ENCODE peak calls at places on chromosomes 11 and 22, in eight cellular contexts. B is frontal cortex; M is GM04503; W is PC-3; U is mucosa of gallbladder; F is stimulated activated CD8-positive, alpha-beta memory T cell treated with anti-CD3 and anti-CD28 coated beads, Interleukin-2, amount 100 ng/mL, for 1 hour; D is right lobe of liver; E is kidney. Q is an unnamed sample.
A peak's percentile ranks its signal among the peaks of the same experiment; 100 is the strongest.

GRCh38 chr22:50532824-50533344 is 3.1 kb upstream of the TYMP start:
- DNase-seq in M (no peak), U (no peak), D (peak; percentile 26), E (peak; percentile 41), B (no peak), W (no peak), F (no peak), Q (peak; percentile 45)

GRCh38 chr11:69051381-69052342 is 2.9 kb downstream of the TPCN2 start:
- DNase-seq in E (no peak), M (no peak), D (peak; percentile 79), F (no peak), U (no peak), W (no peak), B (no peak), Q (no peak)

GRCh38 chr11:58498464-58498863 is 9.4 kb downstream of the OR5B21 start:
- DNase-seq in M (no peak), U (no peak), F (no peak), D (no peak), W (no peak), B (no peak), E (no peak), Q (no peak)

GRCh38 chr11:87659807-87660206 is 515.4 kb downstream of the RAB38 start:
- DNase-seq in M (no peak), U (no peak), E (no peak), W (no peak), B (no peak), F (no peak), D (no peak), Q (no peak)

GRCh38 chr11:34784318-34784841 is 131.8 kb downstream of the APIP start:
- DNase-seq in D (no peak), E (no peak), M (no peak), W (no peak), B (no peak), F (no peak), U (no peak), Q (no peak)

GRCh38 chr22:50530280-50530856 is 556 bp upstream of the TYMP start:
- DNase-seq in W (peak; percentile 68), B (peak; percentile 53), U (peak; percentile 78), E (no peak), D (peak; percentile 97), F (no peak), M (no peak), Q (peak; percentile 93)

GRCh38 chr11:111944139-111944538 is 7.0 kb downstream of the DIXDC1 start:
- DNase-seq in W (peak; percentile 37), M (peak; percentile 85), E (no peak), D (no peak), B (no peak), F (no peak), U (no peak), Q (no peak)

GRCh38 chr11:134533511-134533910 is 121.5 kb upstream of the B3GAT1 start:
- DNase-seq in M (no peak), U (no peak), E (peak; percentile 32), B (no peak), D (no peak), F (no peak), W (no peak), Q (no peak)

GRCh38 chr22:31296258-31296657 is 4.0 kb upstream of the PIK3IP1 start:
- DNase-seq in F (no peak), B (no peak), M (no peak), D (no peak), U (no peak), W (no peak), E (no peak), Q (no peak)

GRCh38 chr11:134418119-134418840 is 6.2 kb upstream of the B3GAT1 start:
- DNase-seq in U (peak; percentile 30), W (peak; percentile 42), E (no peak), F (no peak), B (no peak), D (no peak), M (no peak), Q (no peak)

GRCh38 chr11:86274503-86274902 is 27.5 kb upstream of the HIKESHI start:
- DNase-seq in D (no peak), U (no peak), W (no peak), E (no peak), F (no peak), B (no peak), M (no peak), Q (no peak)

Q was measured in Right ventricle myocardium superior.